ENCODE peak calls at places on chromosome 1, in nine cellular contexts. One of them, this sample, is unnamed.

GRCh38 chr1:205805082-205805711 is 7.8 kb downstream of the SLC41A1 start:
- DNase-seq in hepatocyte: no peak
- DNase-seq in DND-41: peak
- DNase-seq in testis: no peak
- DNase-seq in heart right ventricle: no peak
- DNase-seq in left ventricle myocardium inferior: no peak
- DNase-seq in fibroblast of lung: peak
- DNase-seq in IMR-90: no peak
- DNase-seq in CD4-positive, alpha-beta T cell: no peak
- DNase-seq in this sample: no peak

GRCh38 chr1:119737040-119737682 is 25.4 kb downstream of the PHGDH start:
- DNase-seq in fibroblast of lung: peak
- DNase-seq in DND-41: no peak
- DNase-seq in left ventricle myocardium inferior: peak
- DNase-seq in testis: peak
- DNase-seq in heart right ventricle: peak
- DNase-seq in hepatocyte: peak
- DNase-seq in CD4-positive, alpha-beta T cell: no peak
- DNase-seq in IMR-90: no peak
- DNase-seq in this sample: no peak

GRCh38 chr1:51926171-51926812 is 47.8 kb upstream of the NRDC start:
- DNase-seq in IMR-90: peak
- DNase-seq in left ventricle myocardium inferior: no peak
- DNase-seq in CD4-positive, alpha-beta T cell: no peak
- DNase-seq in DND-41: no peak
- DNase-seq in testis: peak
- DNase-seq in hepatocyte: no peak
- DNase-seq in fibroblast of lung: peak
- DNase-seq in heart right ventricle: no peak
- DNase-seq in this sample: no peak

GRCh38 chr1:106755682-106756406 is 300.6 kb upstream of the PRMT6 start:
- DNase-seq in DND-41: no peak
- DNase-seq in heart right ventricle: no peak
- DNase-seq in left ventricle myocardium inferior: no peak
- DNase-seq in hepatocyte: no peak
- DNase-seq in testis: no peak
- DNase-seq in CD4-positive, alpha-beta T cell: no peak
- DNase-seq in IMR-90: peak
- DNase-seq in fibroblast of lung: peak
- DNase-seq in this sample: no peak

GRCh38 chr1:193741228-193741627 is 554.8 kb upstream of the B3GALT2 start:
- DNase-seq in heart right ventricle: no peak
- DNase-seq in CD4-positive, alpha-beta T cell: no peak
- DNase-seq in hepatocyte: no peak
- DNase-seq in left ventricle myocardium inferior: no peak
- DNase-seq in DND-41: no peak
- DNase-seq in fibroblast of lung: no peak
- DNase-seq in testis: no peak
- DNase-seq in IMR-90: no peak
- DNase-seq in this sample: no peak

GRCh38 chr1:201184734-201185453 is 5.7 kb upstream of the IGFN1 start:
- DNase-seq in left ventricle myocardium inferior: no peak
- DNase-seq in IMR-90: peak
- DNase-seq in DND-41: no peak
- DNase-seq in testis: peak
- DNase-seq in hepatocyte: peak
- DNase-seq in fibroblast of lung: peak
- DNase-seq in CD4-positive, alpha-beta T cell: no peak
- DNase-seq in heart right ventricle: no peak
- DNase-seq in this sample: no peak

GRCh38 chr1:80656628-80657019 is 1144.1 kb upstream of the ADGRL2 start:
- DNase-seq in heart right ventricle: no peak
- DNase-seq in IMR-90: peak
- DNase-seq in CD4-positive, alpha-beta T cell: no peak
- DNase-seq in hepatocyte: peak
- DNase-seq in fibroblast of lung: peak
- DNase-seq in testis: no peak
- DNase-seq in left ventricle myocardium inferior: no peak
- DNase-seq in DND-41: no peak
- DNase-seq in this sample: no peak

GRCh38 chr1:59673575-59674467 is 140.9 kb upstream of the HOOK1 start:
- DNase-seq in DND-41: no peak
- DNase-seq in heart right ventricle: no peak
- DNase-seq in CD4-positive, alpha-beta T cell: no peak
- DNase-seq in testis: no peak
- DNase-seq in fibroblast of lung: no peak
- DNase-seq in hepatocyte: peak
- DNase-seq in left ventricle myocardium inferior: no peak
- DNase-seq in IMR-90: no peak
- DNase-seq in this sample: peak

GRCh38 chr1:234372011-234372757 is 1.1 kb upstream of the COA6 start:
- DNase-seq in IMR-90: no peak
- DNase-seq in CD4-positive, alpha-beta T cell: no peak
- DNase-seq in left ventricle myocardium inferior: no peak
- DNase-seq in DND-41: no peak
- DNase-seq in testis: no peak
- DNase-seq in fibroblast of lung: no peak
- DNase-seq in heart right ventricle: no peak
- DNase-seq in hepatocyte: no peak
- DNase-seq in this sample: no peak

GRCh38 chr1:32358435-32358834 is 3.9 kb downstream of the FAM229A start:
- DNase-seq in left ventricle myocardium inferior: no peak
- DNase-seq in IMR-90: no peak
- DNase-seq in fibroblast of lung: no peak
- DNase-seq in DND-41: no peak
- DNase-seq in testis: no peak
- DNase-seq in CD4-positive, alpha-beta T cell: no peak
- DNase-seq in heart right ventricle: no peak
- DNase-seq in hepatocyte: no peak
- DNase-seq in this sample: no peak

GRCh38 chr1:221780175-221780574 is 38.3 kb upstream of the DUSP10 start:
- DNase-seq in DND-41: no peak
- DNase-seq in heart right ventricle: no peak
- DNase-seq in testis: no peak
- DNase-seq in hepatocyte: no peak
- DNase-seq in CD4-positive, alpha-beta T cell: no peak
- DNase-seq in left ventricle myocardium inferior: no peak
- DNase-seq in IMR-90: no peak
- DNase-seq in fibroblast of lung: no peak
- DNase-seq in this sample: no peak

GRCh38 chr1:2352341-2353214 is 38.8 kb downstream of the MORN1 start:
- DNase-seq in left ventricle myocardium inferior: peak
- DNase-seq in testis: no peak
- DNase-seq in heart right ventricle: peak
- DNase-seq in DND-41: no peak
- DNase-seq in IMR-90: no peak
- DNase-seq in hepatocyte: no peak
- DNase-seq in fibroblast of lung: no peak
- DNase-seq in CD4-positive, alpha-beta T cell: peak
- DNase-seq in this sample: no peak

GRCh38 chr1:94079056-94079990 is 41.6 kb downstream of the ABCA4 start:
- DNase-seq in heart right ventricle: no peak
- DNase-seq in IMR-90: no peak
- DNase-seq in left ventricle myocardium inferior: no peak
- DNase-seq in CD4-positive, alpha-beta T cell: no peak
- DNase-seq in DND-41: no peak
- DNase-seq in testis: no peak
- DNase-seq in hepatocyte: no peak
- DNase-seq in fibroblast of lung: peak
- DNase-seq in this sample: no peak
- H3K27ac ChIP-seq in heart right ventricle: no peak
- H3K27ac ChIP-seq in IMR-90: no peak
- H3K27ac ChIP-seq in left ventricle myocardium inferior: no peak
- H3K27ac ChIP-seq in CD4-positive, alpha-beta T cell: no peak
- H3K27ac ChIP-seq in DND-41: no peak
- H3K27ac ChIP-seq in testis: no peak
- H3K27ac ChIP-seq in hepatocyte: no peak
- H3K27ac ChIP-seq in fibroblast of lung: no peak
- H3K27ac ChIP-seq in this sample: no peak

GRCh38 chr1:5620997-5621396 is 371.2 kb downstream of the NPHP4 start:
- DNase-seq in IMR-90: no peak
- DNase-seq in testis: peak
- DNase-seq in DND-41: peak
- DNase-seq in fibroblast of lung: no peak
- DNase-seq in heart right ventricle: no peak
- DNase-seq in hepatocyte: peak
- DNase-seq in CD4-positive, alpha-beta T cell: no peak
- DNase-seq in left ventricle myocardium inferior: no peak
- DNase-seq in this sample: no peak

GRCh38 chr1:5617179-5618015 is 374.8 kb downstream of the NPHP4 start:
- DNase-seq in heart right ventricle: no peak
- DNase-seq in testis: no peak
- DNase-seq in CD4-positive, alpha-beta T cell: no peak
- DNase-seq in left ventricle myocardium inferior: no peak
- DNase-seq in DND-41: no peak
- DNase-seq in fibroblast of lung: no peak
- DNase-seq in hepatocyte: no peak
- DNase-seq in IMR-90: no peak
- DNase-seq in this sample: peak

GRCh38 chr1:5620418-5620817 is 371.8 kb downstream of the NPHP4 start:
- DNase-seq in fibroblast of lung: no peak
- DNase-seq in left ventricle myocardium inferior: no peak
- DNase-seq in testis: no peak
- DNase-seq in CD4-positive, alpha-beta T cell: no peak
- DNase-seq in heart right ventricle: no peak
- DNase-seq in DND-41: no peak
- DNase-seq in hepatocyte: no peak
- DNase-seq in IMR-90: no peak
- DNase-seq in this sample: no peak

GRCh38 chr1:5621692-5622091 is 370.5 kb downstream of the NPHP4 start:
- DNase-seq in CD4-positive, alpha-beta T cell: no peak
- DNase-seq in hepatocyte: no peak
- DNase-seq in fibroblast of lung: no peak
- DNase-seq in DND-41: no peak
- DNase-seq in IMR-90: no peak
- DNase-seq in left ventricle myocardium inferior: no peak
- DNase-seq in heart right ventricle: no peak
- DNase-seq in testis: no peak
- DNase-seq in this sample: no peak

DNA sequence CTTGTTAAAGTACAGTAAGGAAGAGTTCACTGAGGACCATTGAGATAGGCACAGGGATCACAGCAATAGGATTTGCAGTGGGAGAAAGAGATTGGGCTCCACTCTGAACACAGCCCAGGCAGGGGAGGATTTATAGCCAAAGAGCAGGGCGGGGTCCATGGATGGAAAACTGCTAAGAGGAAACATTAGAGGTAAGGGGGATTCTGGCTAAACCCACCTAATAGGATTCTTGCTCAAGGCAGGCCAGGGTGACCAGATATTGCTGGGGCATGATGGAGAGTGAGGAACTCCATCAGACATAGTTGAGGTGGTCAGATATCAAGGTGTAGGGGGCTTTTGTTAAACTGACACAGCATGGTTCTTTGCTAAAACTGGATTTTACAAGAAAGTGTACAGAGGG is 372.8 kb downstream of the NPHP4 start:
- DNase-seq in testis: no peak
- DNase-seq in left ventricle myocardium inferior: no peak
- DNase-seq in IMR-90: no peak
- DNase-seq in CD4-positive, alpha-beta T cell: no peak
- DNase-seq in fibroblast of lung: no peak
- DNase-seq in hepatocyte: no peak
- DNase-seq in DND-41: no peak
- DNase-seq in heart right ventricle: no peak
- DNase-seq in this sample: no peak
- H3K27ac ChIP-seq in testis: no peak
- H3K27ac ChIP-seq in left ventricle myocardium inferior: no peak
- H3K27ac ChIP-seq in IMR-90: no peak
- H3K27ac ChIP-seq in CD4-positive, alpha-beta T cell: no peak
- H3K27ac ChIP-seq in fibroblast of lung: no peak
- H3K27ac ChIP-seq in hepatocyte: no peak
- H3K27ac ChIP-seq in DND-41: no peak
- H3K27ac ChIP-seq in heart right ventricle: no peak
- H3K27ac ChIP-seq in this sample: no peak

GRCh38 chr1:203326830-203327683 is 21.7 kb downstream of the BTG2 start:
- DNase-seq in IMR-90: peak
- DNase-seq in hepatocyte: peak
- DNase-seq in testis: peak
- DNase-seq in left ventricle myocardium inferior: peak
- DNase-seq in CD4-positive, alpha-beta T cell: peak
- DNase-seq in heart right ventricle: peak
- DNase-seq in DND-41: peak
- DNase-seq in fibroblast of lung: peak
- DNase-seq in this sample: peak

GRCh38 chr1:203324103-203325003 is 19.0 kb downstream of the BTG2 start:
- DNase-seq in heart right ventricle: no peak
- DNase-seq in IMR-90: no peak
- DNase-seq in left ventricle myocardium inferior: no peak
- DNase-seq in fibroblast of lung: no peak
- DNase-seq in DND-41: peak
- DNase-seq in testis: no peak
- DNase-seq in hepatocyte: no peak
- DNase-seq in CD4-positive, alpha-beta T cell: peak
- DNase-seq in this sample: peak

GRCh38 chr1:203323587-203323986 is 18.3 kb downstream of the BTG2 start:
- DNase-seq in DND-41: no peak
- DNase-seq in hepatocyte: no peak
- DNase-seq in testis: no peak
- DNase-seq in IMR-90: no peak
- DNase-seq in left ventricle myocardium inferior: no peak
- DNase-seq in heart right ventricle: no peak
- DNase-seq in fibroblast of lung: no peak
- DNase-seq in CD4-positive, alpha-beta T cell: no peak
- DNase-seq in this sample: no peak

GRCh38 chr1:203325418-203326091 is 20.2 kb downstream of the BTG2 start:
- DNase-seq in CD4-positive, alpha-beta T cell: no peak
- DNase-seq in IMR-90: no peak
- DNase-seq in left ventricle myocardium inferior: peak
- DNase-seq in heart right ventricle: peak
- DNase-seq in testis: peak
- DNase-seq in hepatocyte: peak
- DNase-seq in DND-41: no peak
- DNase-seq in fibroblast of lung: no peak
- DNase-seq in this sample: peak

DNA sequence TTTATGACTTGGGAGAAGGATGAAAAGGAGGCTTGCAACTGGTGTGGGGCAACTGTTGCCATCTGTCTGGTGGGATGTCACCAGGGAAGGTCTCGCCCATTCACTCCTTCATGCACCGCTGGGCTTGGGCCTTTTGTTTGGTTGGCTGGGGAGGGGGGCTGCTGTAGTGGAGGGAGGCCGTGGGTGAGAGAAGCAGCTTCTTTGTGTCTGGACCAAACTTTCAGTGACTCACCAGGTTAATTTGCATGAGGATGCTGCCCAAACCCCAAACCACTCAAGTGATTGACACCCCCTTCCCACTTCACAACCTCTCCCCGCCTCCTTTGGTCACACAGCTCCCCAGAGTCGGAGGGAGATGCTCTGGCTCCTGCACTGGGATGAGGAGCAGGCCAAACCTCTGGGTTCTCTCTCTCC is 19.7 kb downstream of the BTG2 start:
- DNase-seq in IMR-90: no peak
- DNase-seq in heart right ventricle: no peak
- DNase-seq in hepatocyte: no peak
- DNase-seq in DND-41: peak
- DNase-seq in testis: no peak
- DNase-seq in CD4-positive, alpha-beta T cell: peak
- DNase-seq in fibroblast of lung: peak
- DNase-seq in left ventricle myocardium inferior: no peak
- DNase-seq in this sample: peak
- H3K27ac ChIP-seq in IMR-90: no peak
- H3K27ac ChIP-seq in heart right ventricle: peak
- H3K27ac ChIP-seq in hepatocyte: peak
- H3K27ac ChIP-seq in DND-41: peak
- H3K27ac ChIP-seq in testis: no peak
- H3K27ac ChIP-seq in CD4-positive, alpha-beta T cell: peak
- H3K27ac ChIP-seq in fibroblast of lung: no peak
- H3K27ac ChIP-seq in left ventricle myocardium inferior: peak
- H3K27ac ChIP-seq in this sample: peak

GRCh38 chr1:21082078-21082477 is 94.6 kb downstream of the EIF4G3 start:
- DNase-seq in hepatocyte: no peak
- DNase-seq in DND-41: no peak
- DNase-seq in left ventricle myocardium inferior: no peak
- DNase-seq in IMR-90: peak
- DNase-seq in heart right ventricle: no peak
- DNase-seq in testis: no peak
- DNase-seq in CD4-positive, alpha-beta T cell: no peak
- DNase-seq in fibroblast of lung: no peak
- DNase-seq in this sample: no peak
- H3K27ac ChIP-seq in hepatocyte: no peak
- H3K27ac ChIP-seq in DND-41: no peak
- H3K27ac ChIP-seq in left ventricle myocardium inferior: no peak
- H3K27ac ChIP-seq in IMR-90: no peak
- H3K27ac ChIP-seq in heart right ventricle: no peak
- H3K27ac ChIP-seq in testis: no peak
- H3K27ac ChIP-seq in CD4-positive, alpha-beta T cell: no peak
- H3K27ac ChIP-seq in fibroblast of lung: no peak
- H3K27ac ChIP-seq in this sample: no peak